ENCODE peak calls at places on chromosomes 13 and 19, in five cellular contexts. One of them, this sample, is unnamed.

GRCh38 chr13:33487575-33488243 is 202.2 kb upstream of the STARD13 start:
- DNase-seq in T-cell: no peak
- DNase-seq in stomach: no peak
- DNase-seq in NCI-H1930: no peak
- DNase-seq in stimulated activated CD4-positive, alpha-beta T cell treated with anti-CD3 and anti-CD28 coated beads, Interleukin-15, amount 100 ng/mL, for 1 hour: no peak
- DNase-seq in this sample: no peak

GRCh38 chr13:99322297-99323103 is 15.3 kb upstream of the GPR183 start:
- DNase-seq in T-cell: no peak
- DNase-seq in stomach: no peak
- DNase-seq in NCI-H1930: no peak
- DNase-seq in stimulated activated CD4-positive, alpha-beta T cell treated with anti-CD3 and anti-CD28 coated beads, Interleukin-15, amount 100 ng/mL, for 1 hour: no peak
- DNase-seq in this sample: no peak

GRCh38 chr13:73248711-73249580 is 190.1 kb downstream of the KLF5 start:
- DNase-seq in T-cell: no peak
- DNase-seq in stomach: peak; percentile 64
- DNase-seq in NCI-H1930: no peak
- DNase-seq in stimulated activated CD4-positive, alpha-beta T cell treated with anti-CD3 and anti-CD28 coated beads, Interleukin-15, amount 100 ng/mL, for 1 hour: no peak
- DNase-seq in this sample: peak; percentile 28

GRCh38 chr19:10871711-10872550 is 578 bp downstream of the CARM1 start:
- DNase-seq in T-cell: peak; percentile 21
- DNase-seq in stomach: peak; percentile 41
- DNase-seq in NCI-H1930: no peak
- DNase-seq in stimulated activated CD4-positive, alpha-beta T cell treated with anti-CD3 and anti-CD28 coated beads, Interleukin-15, amount 100 ng/mL, for 1 hour: peak; percentile 22
- DNase-seq in this sample: peak; percentile 75

GRCh38 chr13:94702181-94703041 is 9.9 kb downstream of the SOX21 start:
- DNase-seq in T-cell: no peak
- DNase-seq in stomach: no peak
- DNase-seq in NCI-H1930: no peak
- DNase-seq in stimulated activated CD4-positive, alpha-beta T cell treated with anti-CD3 and anti-CD28 coated beads, Interleukin-15, amount 100 ng/mL, for 1 hour: no peak
- DNase-seq in this sample: no peak

GRCh38 chr13:104198811-104199210 is 1132.6 kb upstream of the SLC10A2 start:
- DNase-seq in T-cell: no peak
- DNase-seq in stomach: no peak
- DNase-seq in NCI-H1930: no peak
- DNase-seq in stimulated activated CD4-positive, alpha-beta T cell treated with anti-CD3 and anti-CD28 coated beads, Interleukin-15, amount 100 ng/mL, for 1 hour: no peak
- DNase-seq in this sample: no peak

GRCh38 chr19:36604656-36605100 is 435 bp upstream of the ZNF382 start:
- DNase-seq in T-cell: peak; percentile 82
- DNase-seq in stomach: peak; percentile 44
- DNase-seq in NCI-H1930: no peak
- DNase-seq in stimulated activated CD4-positive, alpha-beta T cell treated with anti-CD3 and anti-CD28 coated beads, Interleukin-15, amount 100 ng/mL, for 1 hour: peak; percentile 81
- DNase-seq in this sample: peak; percentile 76

GRCh38 chr19:44931541-44931940 is 10.5 kb upstream of the APOC4 start:
- DNase-seq in T-cell: no peak
- DNase-seq in stomach: no peak
- DNase-seq in NCI-H1930: no peak
- DNase-seq in stimulated activated CD4-positive, alpha-beta T cell treated with anti-CD3 and anti-CD28 coated beads, Interleukin-15, amount 100 ng/mL, for 1 hour: no peak
- DNase-seq in this sample: no peak

GRCh38 chr13:30113983-30114491 is 193.3 kb downstream of the KATNAL1 start:
- DNase-seq in T-cell: no peak
- DNase-seq in stomach: peak; percentile 72
- DNase-seq in NCI-H1930: no peak
- DNase-seq in stimulated activated CD4-positive, alpha-beta T cell treated with anti-CD3 and anti-CD28 coated beads, Interleukin-15, amount 100 ng/mL, for 1 hour: no peak
- DNase-seq in this sample: peak; percentile 51

GRCh38 chr13:96771501-96772367 is 222.5 kb downstream of the OXGR1 start:
- DNase-seq in T-cell: no peak
- DNase-seq in stomach: no peak
- DNase-seq in NCI-H1930: no peak
- DNase-seq in stimulated activated CD4-positive, alpha-beta T cell treated with anti-CD3 and anti-CD28 coated beads, Interleukin-15, amount 100 ng/mL, for 1 hour: no peak
- DNase-seq in this sample: peak; percentile 10

GRCh38 chr13:107003911-107004310 is 436.0 kb upstream of the ARGLU1 start:
- DNase-seq in T-cell: no peak
- DNase-seq in stomach: no peak
- DNase-seq in NCI-H1930: no peak
- DNase-seq in stimulated activated CD4-positive, alpha-beta T cell treated with anti-CD3 and anti-CD28 coated beads, Interleukin-15, amount 100 ng/mL, for 1 hour: no peak
- DNase-seq in this sample: no peak

GRCh38 chr19:12720296-12720695 is 3.4 kb downstream of the TNPO2 start:
- DNase-seq in T-cell: no peak
- DNase-seq in stomach: no peak
- DNase-seq in NCI-H1930: no peak
- DNase-seq in stimulated activated CD4-positive, alpha-beta T cell treated with anti-CD3 and anti-CD28 coated beads, Interleukin-15, amount 100 ng/mL, for 1 hour: no peak
- DNase-seq in this sample: no peak

GRCh38 chr19:46376241-46377153 is 29.6 kb downstream of the PPP5C start:
- DNase-seq in T-cell: no peak
- DNase-seq in stomach: no peak
- DNase-seq in NCI-H1930: no peak
- DNase-seq in stimulated activated CD4-positive, alpha-beta T cell treated with anti-CD3 and anti-CD28 coated beads, Interleukin-15, amount 100 ng/mL, for 1 hour: no peak
- DNase-seq in this sample: no peak

GRCh38 chr19:10270180-10270615 is 722 bp upstream of the ICAM1 start:
- DNase-seq in T-cell: peak; percentile 57
- DNase-seq in stomach: peak; percentile 75
- DNase-seq in NCI-H1930: no peak
- DNase-seq in stimulated activated CD4-positive, alpha-beta T cell treated with anti-CD3 and anti-CD28 coated beads, Interleukin-15, amount 100 ng/mL, for 1 hour: no peak
- DNase-seq in this sample: peak; percentile 93

GRCh38 chr19:4406626-4407025 is 4.2 kb downstream of the CHAF1A start:
- DNase-seq in T-cell: no peak
- DNase-seq in stomach: no peak
- DNase-seq in NCI-H1930: no peak
- DNase-seq in stimulated activated CD4-positive, alpha-beta T cell treated with anti-CD3 and anti-CD28 coated beads, Interleukin-15, amount 100 ng/mL, for 1 hour: no peak
- DNase-seq in this sample: no peak

GRCh38 chr19:47613165-47614146 is 4.5 kb downstream of the BICRA start:
- DNase-seq in T-cell: no peak
- DNase-seq in stomach: no peak
- DNase-seq in NCI-H1930: no peak
- DNase-seq in stimulated activated CD4-positive, alpha-beta T cell treated with anti-CD3 and anti-CD28 coated beads, Interleukin-15, amount 100 ng/mL, for 1 hour: no peak
- DNase-seq in this sample: no peak

GRCh38 chr13:30705672-30706071 is 29.7 kb upstream of the ALOX5AP start:
- DNase-seq in T-cell: no peak
- DNase-seq in stomach: no peak
- DNase-seq in NCI-H1930: no peak
- DNase-seq in stimulated activated CD4-positive, alpha-beta T cell treated with anti-CD3 and anti-CD28 coated beads, Interleukin-15, amount 100 ng/mL, for 1 hour: no peak
- DNase-seq in this sample: no peak

GRCh38 chr13:113854238-113855011 is 9.5 kb downstream of the GAS6 start:
- DNase-seq in T-cell: no peak
- DNase-seq in stomach: no peak
- DNase-seq in NCI-H1930: no peak
- DNase-seq in stimulated activated CD4-positive, alpha-beta T cell treated with anti-CD3 and anti-CD28 coated beads, Interleukin-15, amount 100 ng/mL, for 1 hour: no peak
- DNase-seq in this sample: peak; percentile 49

GRCh38 chr13:87820221-87820620 is 149.1 kb downstream of the SLITRK5 start:
- DNase-seq in T-cell: no peak
- DNase-seq in stomach: no peak
- DNase-seq in NCI-H1930: no peak
- DNase-seq in stimulated activated CD4-positive, alpha-beta T cell treated with anti-CD3 and anti-CD28 coated beads, Interleukin-15, amount 100 ng/mL, for 1 hour: no peak
- DNase-seq in this sample: no peak

GRCh38 chr19:42846597-42846996 is 32.9 kb downstream of the PSG1 start:
- DNase-seq in T-cell: no peak
- DNase-seq in stomach: no peak
- DNase-seq in NCI-H1930: no peak
- DNase-seq in stimulated activated CD4-positive, alpha-beta T cell treated with anti-CD3 and anti-CD28 coated beads, Interleukin-15, amount 100 ng/mL, for 1 hour: no peak
- DNase-seq in this sample: no peak

GRCh38 chr13:29953542-29953941 is 103.1 kb upstream of the UBL3 start:
- DNase-seq in T-cell: no peak
- DNase-seq in stomach: no peak
- DNase-seq in NCI-H1930: no peak
- DNase-seq in stimulated activated CD4-positive, alpha-beta T cell treated with anti-CD3 and anti-CD28 coated beads, Interleukin-15, amount 100 ng/mL, for 1 hour: no peak
- DNase-seq in this sample: no peak

GRCh38 chr13:41512441-41512840 is 55.1 kb downstream of the RGCC start:
- DNase-seq in T-cell: no peak
- DNase-seq in stomach: no peak
- DNase-seq in NCI-H1930: no peak
- DNase-seq in stimulated activated CD4-positive, alpha-beta T cell treated with anti-CD3 and anti-CD28 coated beads, Interleukin-15, amount 100 ng/mL, for 1 hour: no peak
- DNase-seq in this sample: no peak

This sample was measured in mucosa of descending colon.